ENCODE peak calls at places on chromosome 10, in four cellular contexts. T is ovary; R is stimulated activated naive CD4-positive, alpha-beta T cell; C is activated CD8-positive, alpha-beta T cell treated with anti-CD3 and anti-CD28 coated beads for 36 hours. Y is an unnamed sample.

GRCh38 chr10:123621910-123622309 is 44.2 kb upstream of the GPR26 start:
- DNase-seq in R (no peak), T (no peak), C (no peak), Y (peak)

GRCh38 chr10:27663611-27664010 is 82.0 kb downstream of the MKX start:
- DNase-seq in C (no peak), T (no peak), R (no peak), Y (peak)

GRCh38 chr10:60096761-60097513 is 190.6 kb upstream of the CCDC6 start:
- DNase-seq in T (no peak), C (no peak), R (no peak), Y (no peak)

GRCh38 chr10:75106242-75106641 is 5.2 kb upstream of the SAMD8 start:
- DNase-seq in C (no peak), T (no peak), R (no peak), Y (no peak)

GRCh38 chr10:54402576-54402975 is 398.5 kb downstream of the PCDH15 start:
- DNase-seq in R (no peak), C (no peak), T (no peak), Y (no peak)

GRCh38 chr10:71074176-71074755 is 138.1 kb upstream of the UNC5B start:
- DNase-seq in T (peak), R (no peak), C (no peak), Y (no peak)

GRCh38 chr10:122504551-122504950 is 43.2 kb downstream of the HTRA1 start:
- DNase-seq in C (no peak), T (peak), R (no peak), Y (peak)

GRCh38 chr10:106189254-106189653 is 975.3 kb downstream of the SORCS1 start:
- DNase-seq in T (no peak), C (peak), R (no peak), Y (no peak)

GRCh38 chr10:77810446-77811335 is 115.9 kb downstream of the DLG5 start:
- DNase-seq in C (no peak), T (no peak), R (no peak), Y (no peak)

GRCh38 chr10:49474901-49475300 is 64.0 kb downstream of the ERCC6 start:
- DNase-seq in C (no peak), T (no peak), R (no peak), Y (peak)

GRCh38 chr10:100338434-100339036 is 8.5 kb upstream of the SCD start:
- DNase-seq in T (peak), R (peak), C (peak), Y (peak)

GRCh38 chr10:18618995-18619394 is 32.4 kb downstream of the NSUN6 start:
- DNase-seq in T (no peak), C (no peak), R (no peak), Y (no peak)

GRCh38 chr10:33139191-33139646 is 181.2 kb upstream of the ITGB1 start:
- DNase-seq in T (no peak), C (peak), R (peak), Y (no peak)

GRCh38 chr10:100479059-100479458 is 16.2 kb downstream of the WNT8B start:
- DNase-seq in R (no peak), C (no peak), T (no peak), Y (no peak)

GRCh38 chr10:102935939-102936605 is 18.0 kb downstream of the CNNM2 start:
- DNase-seq in R (no peak), C (peak), T (no peak), Y (no peak)

GRCh38 chr10:131090761-131091661 is 220.5 kb downstream of the TCERG1L start:
- DNase-seq in T (no peak), R (no peak), C (no peak), Y (no peak)

GRCh38 chr10:72612203-72612826 is 13.6 kb downstream of the MICU1 start:
- DNase-seq in R (no peak), T (no peak), C (no peak), Y (peak)

GRCh38 chr10:6108631-6109443 is 20.0 kb downstream of the RBM17 start:
- DNase-seq in C (peak), T (no peak), R (peak), Y (peak)

GRCh38 chr10:75137533-75138438 is 26.3 kb downstream of the SAMD8 start:
- DNase-seq in C (peak), T (no peak), R (no peak), Y (peak)

GRCh38 chr10:29119374-29119773 is 169.5 kb upstream of the LYZL1 start:
- DNase-seq in T (peak), R (no peak), C (peak), Y (no peak)

GRCh38 chr10:128274938-128275337 is 148.7 kb upstream of the MKI67 start:
- DNase-seq in R (no peak), C (peak), T (no peak), Y (no peak)

GRCh38 chr10:114403545-114404161 is 649 bp downstream of the AFAP1L2 start:
- DNase-seq in T (peak), R (no peak), C (peak), Y (no peak)

GRCh38 chr10:3178070-3178469 is 5.5 kb upstream of the PITRM1 start:
- DNase-seq in R (no peak), C (no peak), T (no peak), Y (no peak)

GRCh38 chr10:43318978-43319965 is 52.2 kb upstream of the FXYD4 start:
- DNase-seq in T (no peak), R (no peak), C (no peak), Y (no peak)

GRCh38 chr10:28217848-28218247 is 85.0 kb downstream of the MPP7 start:
- DNase-seq in C (peak), R (peak), T (no peak), Y (peak)

Y was measured in HFFc6.